ENCODE peak calls at places on chromosomes 16 and 17, in six cellular contexts. G, D, L, I, C and Q are unnamed samples.

GRCh38 chr17:74532115-74532514 is 840 bp upstream of the CD300LB start:
- DNase-seq in G (peak), D (no peak), L (no peak), I (no peak), C (no peak), Q (no peak)

GRCh38 chr17:37642706-37643105 is 540 bp downstream of the DDX52 start:
- DNase-seq in G (peak), D (no peak), L (peak), I (no peak), C (no peak), Q (peak)

GRCh38 chr16:89323120-89323960 is 105.8 kb downstream of the ZNF778 start:
- DNase-seq in G (no peak), D (no peak), L (no peak), I (no peak), C (no peak), Q (no peak)

GRCh38 chr16:4392382-4393242 is 21.0 kb downstream of the VASN start:
- DNase-seq in G (no peak), D (no peak), L (peak), I (no peak), C (no peak), Q (peak)

GRCh38 chr17:16486373-16487250 is 5.4 kb downstream of the LRRC75A start:
- DNase-seq in G (no peak), D (no peak), L (peak), I (no peak), C (peak), Q (peak)

GRCh38 chr17:17868637-17869522 is 32.1 kb upstream of the SREBF1 start:
- DNase-seq in G (no peak), D (no peak), L (no peak), I (no peak), C (peak), Q (no peak)

GRCh38 chr16:22424161-22424937 is 49.9 kb upstream of the CDR2 start:
- DNase-seq in G (no peak), D (no peak), L (peak), I (no peak), C (no peak), Q (peak)

GRCh38 chr16:75308011-75308410 is 56.6 kb upstream of the BCAR1 start:
- DNase-seq in G (no peak), D (no peak), L (no peak), I (no peak), C (no peak), Q (no peak)

GRCh38 chr17:40122466-40122943 is 734 bp downstream of the MSL1 start:
- DNase-seq in G (peak), D (no peak), L (peak), I (no peak), C (peak), Q (peak)

GRCh38 chr17:1967092-1967662 is 58.0 kb downstream of the RTN4RL1 start:
- DNase-seq in G (no peak), D (no peak), L (no peak), I (no peak), C (no peak), Q (no peak)

GRCh38 chr17:1592751-1593629 is 30.4 kb upstream of the PITPNA start:
- DNase-seq in G (peak), D (no peak), L (no peak), I (no peak), C (peak), Q (no peak)

GRCh38 chr17:9408381-9408780 is 167.2 kb downstream of the STX8 start:
- DNase-seq in G (no peak), D (no peak), L (peak), I (no peak), C (no peak), Q (peak)

GRCh38 chr17:37239690-37240344 is 136.0 kb upstream of the C17orf78 start:
- DNase-seq in G (peak), D (peak), L (peak), I (peak), C (peak), Q (peak)

GRCh38 chr17:76272541-76273434 is 7.6 kb downstream of the UBALD2 start:
- DNase-seq in G (no peak), D (no peak), L (no peak), I (no peak), C (no peak), Q (no peak)

GRCh38 chr17:42979511-42980273 is at the start of gene PTGES3L:
- DNase-seq in G (peak), D (no peak), L (peak), I (no peak), C (no peak), Q (peak)

GRCh38 chr16:1024126-1024525 is 42.6 kb downstream of the SOX8 start:
- DNase-seq in G (no peak), D (no peak), L (no peak), I (no peak), C (no peak), Q (no peak)

GRCh38 chr16:11136600-11136999 is 119.4 kb downstream of the SOCS1 start:
- DNase-seq in G (no peak), D (no peak), L (peak), I (no peak), C (peak), Q (peak)

GRCh38 chr16:85460252-85460982 is 152.7 kb upstream of the GSE1 start:
- DNase-seq in G (no peak), D (no peak), L (no peak), I (no peak), C (no peak), Q (no peak)

GRCh38 chr16:88835383-88835782 is 21.4 kb downstream of the GALNS start:
- DNase-seq in G (no peak), D (no peak), L (peak), I (no peak), C (no peak), Q (peak)

GRCh38 chr17:76493505-76494167 is 7.6 kb downstream of the RHBDF2 start:
- DNase-seq in G (peak), D (no peak), L (no peak), I (no peak), C (no peak), Q (no peak)

GRCh38 chr17:27407916-27408846 is 48.1 kb upstream of the KSR1 start:
- DNase-seq in G (no peak), D (peak), L (peak), I (no peak), C (peak), Q (peak)

GRCh38 chr17:12549499-12549901 is 116.2 kb upstream of the MYOCD start:
- DNase-seq in G (no peak), D (no peak), L (peak), I (no peak), C (no peak), Q (no peak)

GRCh38 chr17:50273654-50274040 is 619 bp upstream of the TMEM92 start:
- DNase-seq in G (no peak), D (no peak), L (no peak), I (no peak), C (no peak), Q (no peak)

GRCh38 chr17:10117581-10118001 is 80.8 kb downstream of the GAS7 start:
- DNase-seq in G (no peak), D (no peak), L (no peak), I (no peak), C (no peak), Q (no peak)

GRCh38 chr16:52925143-52925542 is 127.6 kb downstream of the CHD9NB start:
- DNase-seq in G (no peak), D (no peak), L (no peak), I (no peak), C (no peak), Q (no peak)

GRCh38 chr16:86314402-86315025 is 195.8 kb upstream of the FOXF1 start:
- DNase-seq in G (no peak), D (no peak), L (no peak), I (no peak), C (no peak), Q (no peak)

GRCh38 chr17:60604686-60605334 is 4.8 kb downstream of the PPM1D start:
- DNase-seq in G (no peak), D (peak), L (peak), I (no peak), C (peak), Q (peak)

DNA sequence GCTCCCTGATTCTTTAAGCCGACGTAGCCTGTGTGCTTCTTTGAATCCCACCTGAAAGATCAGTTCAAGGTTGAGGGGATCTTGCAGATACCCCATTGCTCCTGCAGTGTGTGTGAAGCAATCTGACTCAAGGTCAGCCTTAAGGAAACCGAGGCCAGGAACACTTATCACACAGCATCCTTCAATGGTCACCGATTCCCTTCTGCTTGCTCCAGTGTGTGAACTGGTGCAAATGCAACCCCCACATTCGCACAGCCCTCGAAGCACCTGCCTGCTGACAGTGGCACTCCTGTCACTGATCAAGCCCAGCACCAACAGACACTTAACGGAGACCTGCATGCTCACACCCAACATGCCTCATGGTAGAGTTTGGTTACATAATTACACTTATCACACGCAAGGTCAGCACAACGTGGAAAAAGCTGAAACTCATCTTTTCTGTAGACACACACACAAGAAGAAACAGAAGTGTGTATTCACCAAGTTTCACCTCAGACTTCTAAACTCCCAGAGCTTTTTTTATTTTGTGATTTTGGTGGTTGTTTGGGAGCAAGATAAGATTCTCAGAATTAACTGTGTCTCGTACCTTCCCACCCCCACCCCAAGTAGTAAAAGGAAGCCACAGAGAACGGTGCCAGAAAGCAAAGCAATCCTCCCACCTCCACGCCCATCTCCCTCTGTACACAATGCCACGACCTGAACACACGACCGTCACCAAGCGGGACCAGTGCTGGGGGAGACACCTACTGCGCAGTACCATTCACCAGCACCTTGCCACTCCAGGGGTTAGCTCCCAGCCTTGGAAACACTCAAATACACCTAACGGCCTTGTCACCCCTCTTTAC is 37.2 kb downstream of the LITAFD start:
- DNase-seq in G (no peak), D (no peak), L (no peak), I (no peak), C (no peak), Q (no peak)
- H2AFZ ChIP-seq in G (no peak), D (no peak), L (no peak), I (no peak), C (no peak), Q (no peak)

GRCh38 chr16:79326549-79326948 is 274.0 kb downstream of the MAF start:
- DNase-seq in G (no peak), D (no peak), L (no peak), I (no peak), C (no peak), Q (no peak)
- H2AFZ ChIP-seq in G (no peak), D (no peak), L (no peak), I (no peak), C (no peak), Q (no peak)

DNA sequence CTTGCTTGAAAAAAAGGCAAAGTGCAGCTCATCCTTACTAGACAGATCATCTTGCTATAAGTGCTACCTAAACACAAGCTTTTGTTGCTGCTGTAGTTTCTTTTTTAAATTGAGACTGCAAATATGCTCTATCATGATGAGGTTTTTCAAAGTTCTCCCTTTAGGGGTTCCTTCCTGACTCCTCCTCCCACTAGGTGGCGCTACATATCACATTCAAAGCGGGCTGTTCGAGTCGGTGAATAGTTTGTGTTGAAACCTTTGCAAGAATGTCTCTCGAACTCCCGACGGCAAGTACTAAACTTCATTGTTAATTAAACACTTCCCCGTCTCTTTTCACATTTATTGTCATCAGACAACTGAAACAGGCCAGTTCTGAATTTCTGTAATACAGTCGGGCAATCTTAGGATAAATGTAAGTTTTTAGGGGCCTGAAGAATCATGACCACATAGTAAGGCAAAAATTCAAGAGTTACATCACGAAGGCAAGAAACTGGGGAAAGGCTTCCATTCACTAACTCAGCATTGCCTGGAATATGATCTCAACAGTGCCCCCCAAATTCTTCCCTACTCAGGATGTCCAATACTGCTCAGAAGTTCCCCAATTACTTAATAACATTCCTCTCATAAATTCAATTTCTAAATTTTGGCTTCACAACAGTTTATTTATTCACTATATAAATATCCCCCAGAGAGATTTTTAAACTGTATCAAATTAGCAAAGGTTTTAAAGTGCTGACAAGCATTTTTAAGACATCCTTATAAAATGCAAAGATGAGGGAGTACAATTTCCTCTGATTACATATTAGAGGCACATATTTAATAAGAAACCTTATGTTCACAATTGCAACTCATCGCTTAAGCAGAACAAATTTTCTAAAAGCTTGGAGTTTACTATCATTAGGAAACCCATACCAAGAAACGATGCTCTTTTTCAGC is 6.7 kb downstream of the HS3ST3A1 start:
- DNase-seq in G (peak), D (peak), L (peak), I (peak), C (peak), Q (peak)
- H2AFZ ChIP-seq in G (no peak), D (peak), L (no peak), I (no peak), C (no peak), Q (peak)

DNA sequence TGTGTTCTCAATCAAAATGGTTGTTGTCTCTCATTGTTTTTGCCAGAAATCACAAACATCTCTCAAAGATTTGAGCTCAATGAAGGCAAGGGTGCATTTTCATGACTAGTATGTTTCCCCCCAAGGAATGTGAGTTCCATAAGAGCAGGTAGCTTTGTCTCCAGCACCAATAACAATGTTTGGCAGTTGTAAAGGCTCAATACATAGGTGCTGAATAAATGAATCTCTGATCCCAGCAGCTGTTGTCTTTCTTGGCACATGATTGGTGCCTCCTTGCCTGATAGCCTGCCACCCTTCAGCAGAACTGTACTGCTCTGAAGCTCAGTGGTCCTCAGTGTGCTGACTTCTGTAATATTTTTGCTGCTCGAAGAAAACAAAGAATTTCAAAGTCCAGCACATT is 103.1 kb upstream of the CDH11 start:
- DNase-seq in G (no peak), D (no peak), L (no peak), I (no peak), C (no peak), Q (no peak)
- H2AFZ ChIP-seq in G (no peak), D (no peak), L (no peak), I (no peak), C (no peak), Q (no peak)

GRCh38 chr16:28900601-28901000 is 22.3 kb downstream of the ATP2A1 start:
- DNase-seq in G (no peak), D (no peak), L (no peak), I (no peak), C (no peak), Q (no peak)
- H2AFZ ChIP-seq in G (no peak), D (no peak), L (no peak), I (no peak), C (no peak), Q (no peak)

DNA sequence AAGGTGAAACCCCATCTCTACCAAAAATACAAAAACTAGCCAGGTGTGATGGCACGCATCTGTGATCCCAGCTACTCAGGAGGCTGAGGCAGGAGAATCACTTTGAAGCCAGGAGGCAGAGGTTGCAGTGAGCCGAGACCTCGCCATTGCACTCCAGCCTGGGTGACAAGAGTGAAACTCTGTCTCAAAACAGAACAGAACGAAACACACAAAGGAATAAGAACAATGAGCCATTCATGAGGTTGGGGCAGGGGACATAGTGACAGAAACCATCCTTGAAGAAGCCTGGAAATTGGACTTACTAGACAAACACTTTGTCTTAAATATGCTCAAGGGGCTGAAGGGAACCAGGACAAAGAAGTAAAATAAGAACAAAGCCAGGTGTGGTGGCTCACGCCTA is 39.4 kb downstream of the WDR45B start:
- DNase-seq in G (no peak), D (no peak), L (no peak), I (no peak), C (no peak), Q (no peak)
- H2AFZ ChIP-seq in G (no peak), D (no peak), L (no peak), I (no peak), C (no peak), Q (no peak)